ENCODE peak calls at places on chromosomes 2 and 18, in seven cellular contexts. A, I, C, D, L, Y and T are unnamed samples.

GRCh38 chr2:187580462-187581124 is 26.4 kb upstream of the TFPI start:
- DNase-seq in A (no peak), I (no peak), C (no peak), D (peak), L (no peak), Y (no peak), T (peak)

GRCh38 chr2:178193496-178193822 is 853 bp upstream of the OSBPL6 start:
- DNase-seq in A (peak), I (no peak), C (no peak), D (no peak), L (no peak), Y (no peak), T (no peak)

GRCh38 chr2:6885968-6886367 is 8.4 kb downstream of the RSAD2 start:
- DNase-seq in A (no peak), I (no peak), C (no peak), D (no peak), L (no peak), Y (no peak), T (no peak)

GRCh38 chr2:220034356-220035121 is 407.1 kb downstream of the SLC4A3 start:
- DNase-seq in A (no peak), I (no peak), C (no peak), D (peak), L (no peak), Y (no peak), T (no peak)

GRCh38 chr2:10347559-10347941 is 44.8 kb downstream of the HPCAL1 start:
- DNase-seq in A (no peak), I (no peak), C (no peak), D (no peak), L (no peak), Y (no peak), T (no peak)

GRCh38 chr2:142867161-142867560 is 10.3 kb upstream of the KYNU start:
- DNase-seq in A (no peak), I (no peak), C (no peak), D (no peak), L (no peak), Y (no peak), T (no peak)

GRCh38 chr2:94996401-94997100 is 29.0 kb upstream of the MAL start:
- DNase-seq in A (peak), I (no peak), C (no peak), D (no peak), L (no peak), Y (no peak), T (no peak)

GRCh38 chr18:54805571-54806334 is 22.5 kb upstream of the RAB27B start:
- DNase-seq in A (no peak), I (no peak), C (no peak), D (peak), L (no peak), Y (no peak), T (no peak)

GRCh38 chr18:59900222-59901128 is 679 bp downstream of the PMAIP1 start:
- DNase-seq in A (peak), I (peak), C (peak), D (no peak), L (no peak), Y (peak), T (peak)

GRCh38 chr2:124580263-124580662 is 555.2 kb downstream of the CNTNAP5 start:
- DNase-seq in A (no peak), I (no peak), C (no peak), D (no peak), L (no peak), Y (no peak), T (no peak)

GRCh38 chr2:12424219-12424618 is 292.5 kb upstream of the TRIB2 start:
- DNase-seq in A (no peak), I (no peak), C (no peak), D (no peak), L (no peak), Y (no peak), T (no peak)

GRCh38 chr2:73832905-73833304 is 4.1 kb downstream of the STAMBP start:
- DNase-seq in A (no peak), I (no peak), C (no peak), D (no peak), L (no peak), Y (no peak), T (no peak)

GRCh38 chr2:178827111-178827510 is 19.9 kb upstream of the TTN start:
- DNase-seq in A (no peak), I (no peak), C (no peak), D (no peak), L (no peak), Y (no peak), T (no peak)

GRCh38 chr18:24055878-24056277 is 41.3 kb downstream of the TTC39C start:
- DNase-seq in A (no peak), I (no peak), C (no peak), D (no peak), L (no peak), Y (no peak), T (no peak)

GRCh38 chr2:95034221-95034620 is 8.7 kb downstream of the MAL start:
- DNase-seq in A (no peak), I (no peak), C (no peak), D (no peak), L (no peak), Y (no peak), T (no peak)

GRCh38 chr2:55282110-55282917 is 13.3 kb upstream of the MTIF2 start:
- DNase-seq in A (peak), I (peak), C (peak), D (peak), L (peak), Y (peak), T (peak)

GRCh38 chr2:45276914-45277313 is 267.7 kb upstream of the SIX2 start:
- DNase-seq in A (no peak), I (no peak), C (no peak), D (no peak), L (no peak), Y (no peak), T (no peak)

GRCh38 chr18:27491772-27492171 is 306.7 kb upstream of the CHST9 start:
- DNase-seq in A (no peak), I (no peak), C (no peak), D (no peak), L (no peak), Y (no peak), T (no peak)

GRCh38 chr2:239394978-239395377 is 5.8 kb downstream of the HDAC4 start:
- DNase-seq in A (peak), I (no peak), C (no peak), D (no peak), L (no peak), Y (no peak), T (no peak)

GRCh38 chr2:134365356-134365755 is 111.5 kb downstream of the MGAT5 start:
- DNase-seq in A (no peak), I (no peak), C (no peak), D (no peak), L (no peak), Y (no peak), T (no peak)

GRCh38 chr18:46333371-46334199 is 229.4 kb downstream of the HAUS1 start:
- DNase-seq in A (peak), I (no peak), C (no peak), D (no peak), L (peak), Y (no peak), T (no peak)

GRCh38 chr2:237860273-237860935 is 981 bp downstream of the RAMP1 start:
- DNase-seq in A (no peak), I (peak), C (no peak), D (no peak), L (peak), Y (no peak), T (no peak)

GRCh38 chr18:10035306-10035991 is 121.6 kb downstream of the VAPA start:
- DNase-seq in A (no peak), I (peak), C (no peak), D (no peak), L (no peak), Y (peak), T (no peak)

GRCh38 chr18:59061914-59062642 is 77.6 kb upstream of the SEC11C start:
- DNase-seq in A (no peak), I (no peak), C (no peak), D (no peak), L (no peak), Y (no peak), T (no peak)

GRCh38 chr2:70939001-70939846 is 3.5 kb downstream of the ATP6V1B1 start:
- DNase-seq in A (peak), I (no peak), C (no peak), D (no peak), L (no peak), Y (no peak), T (no peak)

GRCh38 chr2:216765810-216766259 is 70.5 kb upstream of the IGFBP5 start:
- DNase-seq in A (no peak), I (no peak), C (no peak), D (no peak), L (no peak), Y (no peak), T (no peak)

GRCh38 chr2:239897596-239898235 is 127.4 kb downstream of the NDUFA10 start:
- DNase-seq in A (peak), I (no peak), C (peak), D (no peak), L (no peak), Y (peak), T (no peak)

GRCh38 chr2:44745922-44746321 is 195.6 kb upstream of the SIX3 start:
- DNase-seq in A (no peak), I (no peak), C (no peak), D (no peak), L (no peak), Y (no peak), T (no peak)

GRCh38 chr2:218344755-218345417 is 11.8 kb upstream of the CATIP start:
- DNase-seq in A (no peak), I (no peak), C (no peak), D (no peak), L (no peak), Y (no peak), T (no peak)
- H3K4me3 ChIP-seq in A (no peak), I (no peak), C (no peak), D (no peak), L (no peak), Y (no peak), T (no peak)

DNA sequence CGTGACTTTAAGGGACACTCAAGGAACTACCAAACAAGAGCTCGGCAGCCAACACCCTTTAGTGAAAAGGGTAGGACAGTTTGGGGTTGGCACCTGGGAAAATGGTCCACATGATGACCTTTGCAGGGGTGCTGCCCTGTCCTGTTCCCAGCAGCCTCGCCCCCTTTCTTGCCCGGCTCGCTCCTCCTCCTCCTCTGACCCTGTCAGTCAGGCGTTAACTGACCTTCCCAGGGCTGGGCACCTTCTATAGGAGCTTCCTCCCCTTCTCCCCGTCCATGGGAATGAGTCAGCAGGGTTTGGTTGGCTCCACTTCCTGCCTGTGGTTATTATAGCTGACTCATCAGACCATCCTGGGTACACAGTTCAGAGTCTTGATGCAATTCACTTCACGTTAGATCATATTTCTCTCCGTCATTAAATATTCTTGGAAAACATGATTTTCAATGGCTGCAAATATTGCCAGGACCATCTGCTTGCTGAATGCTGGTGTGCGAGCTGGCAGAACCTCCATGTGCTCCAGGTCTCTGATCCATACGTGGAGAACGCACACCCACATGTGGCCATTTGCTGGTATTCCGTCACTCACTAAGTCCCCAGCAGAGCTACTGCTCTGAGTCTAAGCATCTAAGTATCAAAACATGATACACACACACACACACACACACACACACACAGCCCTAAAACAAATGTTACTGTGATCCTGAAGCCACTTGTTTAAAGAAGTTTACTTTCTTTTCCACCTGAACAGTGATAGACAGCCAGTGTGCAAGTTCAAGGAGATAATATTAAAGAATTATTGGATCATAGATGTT is 185.0 kb downstream of the ANAPC1 start:
- DNase-seq in A (peak), I (no peak), C (peak), D (peak), L (peak), Y (peak), T (no peak)
- TF ChIP-seq CTCF in A (peak), I (no peak), C (no peak), D (peak), L (no peak), Y (no peak), T (peak)

GRCh38 chr2:171516793-171517192 is 5.5 kb upstream of the CYBRD1 start:
- DNase-seq in A (no peak), I (no peak), C (no peak), D (no peak), L (peak), Y (no peak), T (no peak)
- H3K4me3 ChIP-seq in A (no peak), I (no peak), C (no peak), D (no peak), L (no peak), Y (no peak), T (no peak)

DNA sequence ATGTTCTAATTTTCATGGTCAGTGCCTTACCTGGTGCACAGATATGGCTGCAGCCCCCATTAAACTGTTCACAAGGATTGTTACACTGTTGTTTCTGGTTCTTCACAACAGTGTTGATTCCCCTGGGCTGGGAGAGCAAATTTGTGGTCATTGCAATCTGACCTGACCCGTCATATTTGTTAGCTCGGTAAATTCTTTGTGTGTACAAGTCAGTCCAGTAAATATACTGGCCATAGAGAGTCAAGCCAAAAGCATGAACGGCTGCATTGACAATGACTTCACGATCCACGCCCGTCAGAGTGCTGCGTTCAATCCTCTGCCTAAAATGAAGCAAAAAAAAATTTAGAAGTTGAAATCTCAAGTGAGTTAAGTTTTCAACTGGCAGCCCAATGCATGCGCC is 134.6 kb downstream of the DHRS9 start:
- DNase-seq in A (no peak), I (no peak), C (no peak), D (no peak), L (no peak), Y (no peak), T (no peak)
- TF ChIP-seq CTCF in A (no peak), I (no peak), C (no peak), D (no peak), L (no peak), Y (no peak), T (no peak)

GRCh38 chr2:136361521-136361920 is 243.6 kb upstream of the CXCR4 start:
- DNase-seq in A (no peak), I (no peak), C (no peak), D (no peak), L (no peak), Y (no peak), T (no peak)

GRCh38 chr2:136363921-136364320 is 246.0 kb upstream of the CXCR4 start:
- DNase-seq in A (no peak), I (no peak), C (no peak), D (no peak), L (no peak), Y (no peak), T (no peak)

GRCh38 chr2:136360790-136361189 is 242.8 kb upstream of the CXCR4 start:
- DNase-seq in A (no peak), I (no peak), C (no peak), D (no peak), L (no peak), Y (no peak), T (no peak)

GRCh38 chr2:136362676-136363390 is 244.9 kb upstream of the CXCR4 start:
- DNase-seq in A (no peak), I (no peak), C (no peak), D (no peak), L (no peak), Y (no peak), T (peak)

DNA sequence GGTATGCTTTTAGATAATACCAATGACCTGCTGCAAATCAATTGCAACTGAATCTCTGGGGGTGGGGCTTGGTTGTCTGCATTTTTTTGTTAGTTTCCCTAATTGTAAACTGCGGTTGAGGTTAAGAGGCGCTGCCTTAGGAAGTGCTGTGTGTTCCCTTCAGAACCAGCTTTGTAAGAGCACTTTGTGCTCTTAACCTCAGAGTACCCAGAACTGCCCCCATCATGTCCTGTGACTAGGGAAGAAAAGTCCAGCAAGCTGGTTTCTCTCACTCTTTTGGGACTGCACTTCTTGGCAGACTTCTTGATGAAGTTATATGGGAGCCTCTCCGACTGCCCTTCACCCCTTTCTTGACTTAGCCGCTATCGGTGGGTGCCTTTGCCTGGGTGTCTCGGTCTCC is 245.5 kb upstream of the CXCR4 start:
- DNase-seq in A (no peak), I (no peak), C (no peak), D (no peak), L (no peak), Y (no peak), T (no peak)
- H3K4me3 ChIP-seq in A (no peak), I (no peak), C (no peak), D (no peak), L (no peak), Y (no peak), T (no peak)

GRCh38 chr18:48949606-48950535 is 894 bp downstream of the SMAD7 start:
- DNase-seq in A (peak), I (no peak), C (peak), D (no peak), L (no peak), Y (peak), T (peak)

GRCh38 chr18:48953096-48953706 is 2.4 kb upstream of the SMAD7 start:
- DNase-seq in A (no peak), I (no peak), C (no peak), D (no peak), L (no peak), Y (no peak), T (no peak)

GRCh38 chr18:48952287-48953095 is 1.7 kb upstream of the SMAD7 start:
- DNase-seq in A (peak), I (peak), C (peak), D (no peak), L (peak), Y (peak), T (peak)

GRCh38 chr18:48950536-48951447 is at the start of gene SMAD7:
- DNase-seq in A (no peak), I (no peak), C (no peak), D (no peak), L (peak), Y (peak), T (no peak)

GRCh38 chr18:48951448-48952286 is 902 bp upstream of the SMAD7 start:
- DNase-seq in A (peak), I (peak), C (peak), D (no peak), L (peak), Y (peak), T (peak)
- TF ChIP-seq CTCF in A (peak), I (peak), C (no peak), D (no peak), L (peak), Y (no peak), T (no peak)

GRCh38 chr2:234992624-234993349 is 41.0 kb downstream of the SH3BP4 start:
- DNase-seq in A (no peak), I (no peak), C (no peak), D (no peak), L (no peak), Y (no peak), T (no peak)
- H3K4me3 ChIP-seq in A (no peak), I (no peak), C (no peak), D (no peak), L (no peak), Y (no peak), T (no peak)